ENCODE peak calls at places on chromosomes 7 and 10, in ten cellular contexts. One of them, this sample, is unnamed.

GRCh38 chr7:604884-605531 is 85.4 kb upstream of the PDGFA start:
- DNase-seq in IMR-90: no peak
- DNase-seq in adrenal gland: peak; percentile 55
- DNase-seq in fibroblast of lung: no peak
- DNase-seq in uterus: no peak
- DNase-seq in colonic mucosa: no peak
- DNase-seq in lung: no peak
- DNase-seq in OCI-LY7: no peak
- DNase-seq in esophagus squamous epithelium: no peak
- DNase-seq in CD4-positive, CD25-positive, alpha-beta regulatory T cell: peak; percentile 46
- DNase-seq in this sample: no peak

GRCh38 chr10:27407271-27407670 is 96.8 kb upstream of the RAB18 start:
- DNase-seq in IMR-90: no peak
- DNase-seq in adrenal gland: no peak
- DNase-seq in fibroblast of lung: no peak
- DNase-seq in uterus: no peak
- DNase-seq in colonic mucosa: no peak
- DNase-seq in lung: no peak
- DNase-seq in OCI-LY7: no peak
- DNase-seq in esophagus squamous epithelium: no peak
- DNase-seq in CD4-positive, CD25-positive, alpha-beta regulatory T cell: no peak
- DNase-seq in this sample: no peak

GRCh38 chr10:98134117-98134430 is 383 bp upstream of the R3HCC1L start:
- DNase-seq in IMR-90: no peak
- DNase-seq in adrenal gland: no peak
- DNase-seq in fibroblast of lung: no peak
- DNase-seq in uterus: no peak
- DNase-seq in colonic mucosa: no peak
- DNase-seq in lung: no peak
- DNase-seq in OCI-LY7: no peak
- DNase-seq in esophagus squamous epithelium: no peak
- DNase-seq in CD4-positive, CD25-positive, alpha-beta regulatory T cell: no peak
- DNase-seq in this sample: no peak

GRCh38 chr7:23981758-23982157 is 271.7 kb downstream of the STK31 start:
- DNase-seq in IMR-90: no peak
- DNase-seq in adrenal gland: no peak
- DNase-seq in fibroblast of lung: no peak
- DNase-seq in uterus: no peak
- DNase-seq in colonic mucosa: no peak
- DNase-seq in lung: no peak
- DNase-seq in OCI-LY7: no peak
- DNase-seq in esophagus squamous epithelium: no peak
- DNase-seq in CD4-positive, CD25-positive, alpha-beta regulatory T cell: no peak
- DNase-seq in this sample: no peak

GRCh38 chr10:133565441-133566294 is at the start of gene SYCE1:
- DNase-seq in IMR-90: no peak
- DNase-seq in adrenal gland: no peak
- DNase-seq in fibroblast of lung: no peak
- DNase-seq in uterus: peak; percentile 48
- DNase-seq in colonic mucosa: no peak
- DNase-seq in lung: no peak
- DNase-seq in OCI-LY7: no peak
- DNase-seq in esophagus squamous epithelium: no peak
- DNase-seq in CD4-positive, CD25-positive, alpha-beta regulatory T cell: peak; percentile 36
- DNase-seq in this sample: no peak

GRCh38 chr7:124940306-124940705 is 10.7 kb upstream of the POT1 start:
- DNase-seq in IMR-90: peak; percentile 9
- DNase-seq in adrenal gland: no peak
- DNase-seq in fibroblast of lung: no peak
- DNase-seq in uterus: no peak
- DNase-seq in colonic mucosa: no peak
- DNase-seq in lung: no peak
- DNase-seq in OCI-LY7: no peak
- DNase-seq in esophagus squamous epithelium: no peak
- DNase-seq in CD4-positive, CD25-positive, alpha-beta regulatory T cell: no peak
- DNase-seq in this sample: no peak

GRCh38 chr7:78139335-78139734 is 340.8 kb downstream of the PHTF2 start:
- DNase-seq in IMR-90: peak; percentile 56
- DNase-seq in adrenal gland: peak; percentile 15
- DNase-seq in fibroblast of lung: peak; percentile 47
- DNase-seq in uterus: no peak
- DNase-seq in colonic mucosa: no peak
- DNase-seq in lung: no peak
- DNase-seq in OCI-LY7: no peak
- DNase-seq in esophagus squamous epithelium: no peak
- DNase-seq in CD4-positive, CD25-positive, alpha-beta regulatory T cell: no peak
- DNase-seq in this sample: no peak

GRCh38 chr7:138239244-138239643 is 163.0 kb downstream of the AKR1D1 start:
- DNase-seq in IMR-90: no peak
- DNase-seq in adrenal gland: peak; percentile 30
- DNase-seq in fibroblast of lung: peak; percentile 25
- DNase-seq in uterus: no peak
- DNase-seq in colonic mucosa: no peak
- DNase-seq in lung: no peak
- DNase-seq in OCI-LY7: no peak
- DNase-seq in esophagus squamous epithelium: no peak
- DNase-seq in CD4-positive, CD25-positive, alpha-beta regulatory T cell: no peak
- DNase-seq in this sample: no peak

GRCh38 chr10:100356067-100357017 is 9.3 kb downstream of the SCD start:
- DNase-seq in IMR-90: no peak
- DNase-seq in adrenal gland: no peak
- DNase-seq in fibroblast of lung: no peak
- DNase-seq in uterus: no peak
- DNase-seq in colonic mucosa: no peak
- DNase-seq in lung: no peak
- DNase-seq in OCI-LY7: no peak
- DNase-seq in esophagus squamous epithelium: no peak
- DNase-seq in CD4-positive, CD25-positive, alpha-beta regulatory T cell: no peak
- DNase-seq in this sample: no peak

GRCh38 chr10:100359030-100359432 is 12.0 kb downstream of the SCD start:
- DNase-seq in IMR-90: no peak
- DNase-seq in adrenal gland: no peak
- DNase-seq in fibroblast of lung: no peak
- DNase-seq in uterus: no peak
- DNase-seq in colonic mucosa: no peak
- DNase-seq in lung: no peak
- DNase-seq in OCI-LY7: no peak
- DNase-seq in esophagus squamous epithelium: no peak
- DNase-seq in CD4-positive, CD25-positive, alpha-beta regulatory T cell: no peak
- DNase-seq in this sample: no peak

GRCh38 chr10:100355069-100355468 is 8.0 kb downstream of the SCD start:
- DNase-seq in IMR-90: no peak
- DNase-seq in adrenal gland: no peak
- DNase-seq in fibroblast of lung: no peak
- DNase-seq in uterus: no peak
- DNase-seq in colonic mucosa: no peak
- DNase-seq in lung: no peak
- DNase-seq in OCI-LY7: no peak
- DNase-seq in esophagus squamous epithelium: no peak
- DNase-seq in CD4-positive, CD25-positive, alpha-beta regulatory T cell: no peak
- DNase-seq in this sample: no peak

GRCh38 chr10:100359529-100360150 is 12.6 kb downstream of the SCD start:
- DNase-seq in IMR-90: no peak
- DNase-seq in adrenal gland: peak; percentile 53
- DNase-seq in fibroblast of lung: no peak
- DNase-seq in uterus: no peak
- DNase-seq in colonic mucosa: no peak
- DNase-seq in lung: no peak
- DNase-seq in OCI-LY7: no peak
- DNase-seq in esophagus squamous epithelium: no peak
- DNase-seq in CD4-positive, CD25-positive, alpha-beta regulatory T cell: no peak
- DNase-seq in this sample: no peak

DNA sequence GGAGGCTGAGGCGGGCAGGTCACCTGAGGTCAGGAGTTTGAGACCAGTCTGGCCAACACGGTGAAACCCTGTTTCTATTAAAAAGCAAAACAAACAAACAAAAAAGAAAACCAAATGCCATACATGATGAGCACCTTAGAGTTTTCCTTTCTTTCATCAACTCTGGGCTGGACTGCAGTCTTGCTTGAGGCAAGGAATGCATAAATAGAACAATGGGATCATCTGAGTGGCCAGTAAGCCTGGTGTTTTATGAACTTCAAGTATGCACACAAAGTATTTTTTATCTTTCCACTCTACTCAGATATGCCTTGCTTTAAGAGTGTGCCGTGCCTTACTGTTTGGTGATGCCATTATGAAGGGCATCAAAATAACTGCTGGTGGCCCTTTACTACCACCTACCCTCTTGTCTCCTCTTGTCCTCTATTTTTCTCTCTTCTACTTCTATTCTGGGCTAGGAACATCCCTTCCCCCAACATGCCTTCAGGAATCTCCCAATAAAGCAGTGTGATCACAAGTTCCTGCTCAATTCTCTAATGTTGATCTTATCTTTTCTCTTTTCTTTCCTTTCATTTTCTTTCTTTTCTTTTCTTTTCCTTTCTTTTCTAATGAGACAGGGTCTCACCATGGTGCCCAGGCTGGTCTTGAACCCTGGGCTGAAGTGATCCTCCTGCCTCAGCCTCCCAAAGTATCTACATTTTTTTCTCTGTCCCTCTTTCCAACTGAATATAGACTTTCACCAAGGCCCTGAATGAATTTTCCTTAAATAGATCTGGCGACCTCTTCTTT is 10.2 kb downstream of the SCD start:
- DNase-seq in IMR-90: no peak
- DNase-seq in adrenal gland: no peak
- DNase-seq in fibroblast of lung: no peak
- DNase-seq in uterus: no peak
- DNase-seq in colonic mucosa: no peak
- DNase-seq in lung: no peak
- DNase-seq in OCI-LY7: no peak
- DNase-seq in esophagus squamous epithelium: no peak
- DNase-seq in CD4-positive, CD25-positive, alpha-beta regulatory T cell: no peak
- DNase-seq in this sample: no peak
- H3K36me3 ChIP-seq in IMR-90: peaks cover 67% of the 10 kb centered on the region
- H3K36me3 ChIP-seq in adrenal gland: peaks cover 67% of the 10 kb centered on the region
- H3K36me3 ChIP-seq in fibroblast of lung: peaks cover 31% of the 10 kb centered on the region
- H3K36me3 ChIP-seq in uterus: no peaks in the 10 kb centered on the region
- H3K36me3 ChIP-seq in colonic mucosa: peaks cover 12% of the 10 kb centered on the region
- H3K36me3 ChIP-seq in lung: peaks cover 19% of the 10 kb centered on the region
- H3K36me3 ChIP-seq in OCI-LY7: peaks cover 95% of the 10 kb centered on the region
- H3K36me3 ChIP-seq in esophagus squamous epithelium: peaks cover 90% of the 10 kb centered on the region
- H3K36me3 ChIP-seq in CD4-positive, CD25-positive, alpha-beta regulatory T cell: no peaks in the 10 kb centered on the region
- H3K36me3 ChIP-seq in this sample: peaks cover 25% of the 10 kb centered on the region

GRCh38 chr10:79300711-79301110 is 46.6 kb upstream of the PPIF start:
- DNase-seq in IMR-90: no peak
- DNase-seq in adrenal gland: no peak
- DNase-seq in fibroblast of lung: no peak
- DNase-seq in uterus: no peak
- DNase-seq in colonic mucosa: no peak
- DNase-seq in lung: no peak
- DNase-seq in OCI-LY7: no peak
- DNase-seq in esophagus squamous epithelium: no peak
- DNase-seq in CD4-positive, CD25-positive, alpha-beta regulatory T cell: no peak
- DNase-seq in this sample: no peak

GRCh38 chr10:79303631-79304478 is 43.4 kb upstream of the PPIF start:
- DNase-seq in IMR-90: no peak
- DNase-seq in adrenal gland: no peak
- DNase-seq in fibroblast of lung: no peak
- DNase-seq in uterus: no peak
- DNase-seq in colonic mucosa: no peak
- DNase-seq in lung: no peak
- DNase-seq in OCI-LY7: no peak
- DNase-seq in esophagus squamous epithelium: no peak
- DNase-seq in CD4-positive, CD25-positive, alpha-beta regulatory T cell: no peak
- DNase-seq in this sample: no peak

GRCh38 chr10:79304479-79305087 is 42.7 kb upstream of the PPIF start:
- DNase-seq in IMR-90: no peak
- DNase-seq in adrenal gland: no peak
- DNase-seq in fibroblast of lung: no peak
- DNase-seq in uterus: no peak
- DNase-seq in colonic mucosa: no peak
- DNase-seq in lung: no peak
- DNase-seq in OCI-LY7: no peak
- DNase-seq in esophagus squamous epithelium: no peak
- DNase-seq in CD4-positive, CD25-positive, alpha-beta regulatory T cell: no peak
- DNase-seq in this sample: no peak

GRCh38 chr10:79299397-79300370 is 47.6 kb upstream of the PPIF start:
- DNase-seq in IMR-90: peak; percentile 90
- DNase-seq in adrenal gland: peak; percentile 87
- DNase-seq in fibroblast of lung: peak; percentile 91
- DNase-seq in uterus: no peak
- DNase-seq in colonic mucosa: no peak
- DNase-seq in lung: no peak
- DNase-seq in OCI-LY7: no peak
- DNase-seq in esophagus squamous epithelium: no peak
- DNase-seq in CD4-positive, CD25-positive, alpha-beta regulatory T cell: no peak
- DNase-seq in this sample: no peak

GRCh38 chr10:79301754-79302530 is 45.3 kb upstream of the PPIF start:
- DNase-seq in IMR-90: no peak
- DNase-seq in adrenal gland: no peak
- DNase-seq in fibroblast of lung: no peak
- DNase-seq in uterus: no peak
- DNase-seq in colonic mucosa: no peak
- DNase-seq in lung: no peak
- DNase-seq in OCI-LY7: no peak
- DNase-seq in esophagus squamous epithelium: no peak
- DNase-seq in CD4-positive, CD25-positive, alpha-beta regulatory T cell: no peak
- DNase-seq in this sample: no peak
- H3K36me3 ChIP-seq in IMR-90: peaks cover 85% of the 10 kb centered on the region
- H3K36me3 ChIP-seq in adrenal gland: peaks cover 97% of the 10 kb centered on the region
- H3K36me3 ChIP-seq in fibroblast of lung: peaks cover 56% of the 10 kb centered on the region
- H3K36me3 ChIP-seq in uterus: no peaks in the 10 kb centered on the region
- H3K36me3 ChIP-seq in colonic mucosa: peaks cover 25% of the 10 kb centered on the region
- H3K36me3 ChIP-seq in lung: peaks cover 89% of the 10 kb centered on the region
- H3K36me3 ChIP-seq in OCI-LY7: peaks cover 91% of the 10 kb centered on the region
- H3K36me3 ChIP-seq in esophagus squamous epithelium: peaks cover 100% of the 10 kb centered on the region
- H3K36me3 ChIP-seq in CD4-positive, CD25-positive, alpha-beta regulatory T cell: peaks cover 65% of the 10 kb centered on the region
- H3K36me3 ChIP-seq in this sample: peaks cover 69% of the 10 kb centered on the region

GRCh38 chr10:43028143-43028542 is 48.7 kb upstream of the RET start:
- DNase-seq in IMR-90: no peak
- DNase-seq in adrenal gland: no peak
- DNase-seq in fibroblast of lung: no peak
- DNase-seq in uterus: no peak
- DNase-seq in colonic mucosa: no peak
- DNase-seq in lung: no peak
- DNase-seq in OCI-LY7: no peak
- DNase-seq in esophagus squamous epithelium: no peak
- DNase-seq in CD4-positive, CD25-positive, alpha-beta regulatory T cell: no peak
- DNase-seq in this sample: no peak

GRCh38 chr10:43029043-43029442 is 47.8 kb upstream of the RET start:
- DNase-seq in IMR-90: no peak
- DNase-seq in adrenal gland: no peak
- DNase-seq in fibroblast of lung: no peak
- DNase-seq in uterus: no peak
- DNase-seq in colonic mucosa: no peak
- DNase-seq in lung: no peak
- DNase-seq in OCI-LY7: no peak
- DNase-seq in esophagus squamous epithelium: no peak
- DNase-seq in CD4-positive, CD25-positive, alpha-beta regulatory T cell: no peak
- DNase-seq in this sample: no peak

GRCh38 chr10:43035785-43036184 is 41.1 kb upstream of the RET start:
- DNase-seq in IMR-90: no peak
- DNase-seq in adrenal gland: no peak
- DNase-seq in fibroblast of lung: no peak
- DNase-seq in uterus: no peak
- DNase-seq in colonic mucosa: no peak
- DNase-seq in lung: peak; percentile 27
- DNase-seq in OCI-LY7: no peak
- DNase-seq in esophagus squamous epithelium: no peak
- DNase-seq in CD4-positive, CD25-positive, alpha-beta regulatory T cell: no peak
- DNase-seq in this sample: no peak

GRCh38 chr10:43036581-43037428 is 40.1 kb upstream of the RET start:
- DNase-seq in IMR-90: no peak
- DNase-seq in adrenal gland: no peak
- DNase-seq in fibroblast of lung: no peak
- DNase-seq in uterus: no peak
- DNase-seq in colonic mucosa: no peak
- DNase-seq in lung: no peak
- DNase-seq in OCI-LY7: no peak
- DNase-seq in esophagus squamous epithelium: no peak
- DNase-seq in CD4-positive, CD25-positive, alpha-beta regulatory T cell: no peak
- DNase-seq in this sample: no peak

GRCh38 chr10:43032613-43033012 is 44.3 kb upstream of the RET start:
- DNase-seq in IMR-90: no peak
- DNase-seq in adrenal gland: no peak
- DNase-seq in fibroblast of lung: no peak
- DNase-seq in uterus: no peak
- DNase-seq in colonic mucosa: no peak
- DNase-seq in lung: no peak
- DNase-seq in OCI-LY7: no peak
- DNase-seq in esophagus squamous epithelium: no peak
- DNase-seq in CD4-positive, CD25-positive, alpha-beta regulatory T cell: no peak
- DNase-seq in this sample: no peak
- H3K36me3 ChIP-seq in IMR-90: no peaks in the 10 kb centered on the region
- H3K36me3 ChIP-seq in adrenal gland: no peaks in the 10 kb centered on the region
- H3K36me3 ChIP-seq in fibroblast of lung: no peaks in the 10 kb centered on the region
- H3K36me3 ChIP-seq in uterus: no peaks in the 10 kb centered on the region
- H3K36me3 ChIP-seq in colonic mucosa: no peaks in the 10 kb centered on the region
- H3K36me3 ChIP-seq in lung: no peaks in the 10 kb centered on the region
- H3K36me3 ChIP-seq in OCI-LY7: no peaks in the 10 kb centered on the region
- H3K36me3 ChIP-seq in esophagus squamous epithelium: no peaks in the 10 kb centered on the region
- H3K36me3 ChIP-seq in CD4-positive, CD25-positive, alpha-beta regulatory T cell: no peaks in the 10 kb centered on the region
- H3K36me3 ChIP-seq in this sample: no peaks in the 10 kb centered on the region

DNA sequence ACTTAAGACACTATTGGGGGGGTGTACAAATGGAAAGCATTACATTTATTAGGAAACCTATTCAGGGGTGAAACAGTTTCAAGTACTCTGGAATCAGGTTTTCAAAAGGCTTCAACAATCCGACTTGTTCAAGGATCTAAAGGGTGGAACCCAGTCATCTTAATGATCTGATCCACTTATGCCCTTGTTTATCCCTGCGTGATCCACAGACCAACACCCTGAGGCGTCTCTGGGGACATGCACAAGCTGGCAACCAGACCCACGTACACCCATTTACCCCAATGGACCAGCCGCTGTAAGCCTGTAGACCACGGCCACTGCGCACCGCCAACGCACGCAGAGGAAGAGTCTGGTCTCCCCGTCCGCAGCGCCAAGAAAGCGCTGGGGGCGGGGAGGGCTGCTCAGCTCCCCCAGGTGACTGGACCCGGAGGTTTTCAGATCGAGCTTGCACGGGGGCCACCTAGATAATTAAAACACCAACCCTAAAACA is 13.4 kb downstream of the HNRNPF start:
- DNase-seq in IMR-90: peak; percentile 28
- DNase-seq in adrenal gland: peak; percentile 39
- DNase-seq in fibroblast of lung: no peak
- DNase-seq in uterus: peak; percentile 21
- DNase-seq in colonic mucosa: no peak
- DNase-seq in lung: no peak
- DNase-seq in OCI-LY7: peak; percentile 66
- DNase-seq in esophagus squamous epithelium: no peak
- DNase-seq in CD4-positive, CD25-positive, alpha-beta regulatory T cell: peak; percentile 44
- DNase-seq in this sample: peak; percentile 69
- H3K36me3 ChIP-seq in IMR-90: peaks cover 29% of the 10 kb centered on the region
- H3K36me3 ChIP-seq in adrenal gland: peaks cover 39% of the 10 kb centered on the region
- H3K36me3 ChIP-seq in fibroblast of lung: peaks cover 20% of the 10 kb centered on the region
- H3K36me3 ChIP-seq in uterus: no peaks in the 10 kb centered on the region
- H3K36me3 ChIP-seq in colonic mucosa: peaks cover 30% of the 10 kb centered on the region
- H3K36me3 ChIP-seq in lung: peaks cover 31% of the 10 kb centered on the region
- H3K36me3 ChIP-seq in OCI-LY7: peaks cover 90% of the 10 kb centered on the region
- H3K36me3 ChIP-seq in esophagus squamous epithelium: peaks cover 52% of the 10 kb centered on the region
- H3K36me3 ChIP-seq in CD4-positive, CD25-positive, alpha-beta regulatory T cell: peaks cover 42% of the 10 kb centered on the region
- H3K36me3 ChIP-seq in this sample: peaks cover 24% of the 10 kb centered on the region